ENCODE peak calls at places on chromosomes 16 and 17, in seven cellular contexts. One of them, this sample, is unnamed.
A peak's percentile ranks its signal among the peaks of the same experiment; 100 is the strongest.

GRCh38 chr17:68909066-68909465 is 46.1 kb downstream of the ABCA8 start:
- DNase-seq in effector memory CD4-positive, alpha-beta T cell: no peak
- DNase-seq in fibroblast of lung: peak; percentile 92
- DNase-seq in A673: peak; percentile 74
- DNase-seq in cardiac muscle cell: peak; percentile 93
- DNase-seq in heart left ventricle: peak; percentile 46
- DNase-seq in substantia nigra: no peak
- DNase-seq in this sample: peak; percentile 51

GRCh38 chr16:84778720-84779119 is 41.1 kb upstream of the CRISPLD2 start:
- DNase-seq in heart left ventricle: no peak
- DNase-seq in fibroblast of lung: no peak
- DNase-seq in A673: no peak
- DNase-seq in effector memory CD4-positive, alpha-beta T cell: no peak
- DNase-seq in cardiac muscle cell: no peak
- DNase-seq in substantia nigra: no peak
- DNase-seq in this sample: no peak

GRCh38 chr17:2050246-2050866 is 4.5 kb upstream of the HIC1 start:
- DNase-seq in fibroblast of lung: peak; percentile 79
- DNase-seq in effector memory CD4-positive, alpha-beta T cell: peak; percentile 70
- DNase-seq in A673: peak; percentile 81
- DNase-seq in substantia nigra: no peak
- DNase-seq in cardiac muscle cell: peak; percentile 82
- DNase-seq in heart left ventricle: no peak
- DNase-seq in this sample: peak; percentile 85

GRCh38 chr16:84312783-84313382 is 18.2 kb downstream of the WFDC1 start:
- DNase-seq in substantia nigra: no peak
- DNase-seq in A673: no peak
- DNase-seq in cardiac muscle cell: no peak
- DNase-seq in fibroblast of lung: no peak
- DNase-seq in heart left ventricle: no peak
- DNase-seq in effector memory CD4-positive, alpha-beta T cell: no peak
- DNase-seq in this sample: no peak

GRCh38 chr16:75025766-75026165 is 26.9 kb downstream of the ZNRF1 start:
- DNase-seq in A673: peak; percentile 69
- DNase-seq in fibroblast of lung: peak; percentile 73
- DNase-seq in substantia nigra: no peak
- DNase-seq in effector memory CD4-positive, alpha-beta T cell: no peak
- DNase-seq in heart left ventricle: no peak
- DNase-seq in cardiac muscle cell: peak; percentile 47
- DNase-seq in this sample: no peak

GRCh38 chr17:47733047-47733413 is at the start of gene TBX21:
- DNase-seq in fibroblast of lung: no peak
- DNase-seq in A673: peak; percentile 87
- DNase-seq in heart left ventricle: peak; percentile 55
- DNase-seq in effector memory CD4-positive, alpha-beta T cell: peak; percentile 85
- DNase-seq in cardiac muscle cell: peak; percentile 27
- DNase-seq in substantia nigra: no peak
- DNase-seq in this sample: peak; percentile 80

GRCh38 chr17:74176546-74177001 is 26.9 kb upstream of the RPL38 start:
- DNase-seq in substantia nigra: no peak
- DNase-seq in heart left ventricle: peak; percentile 28
- DNase-seq in A673: peak; percentile 82
- DNase-seq in effector memory CD4-positive, alpha-beta T cell: no peak
- DNase-seq in fibroblast of lung: peak; percentile 67
- DNase-seq in cardiac muscle cell: peak; percentile 75
- DNase-seq in this sample: peak; percentile 74

GRCh38 chr17:81305051-81305630 is 10.0 kb upstream of the SLC38A10 start:
- DNase-seq in fibroblast of lung: no peak
- DNase-seq in heart left ventricle: no peak
- DNase-seq in A673: no peak
- DNase-seq in substantia nigra: no peak
- DNase-seq in effector memory CD4-positive, alpha-beta T cell: no peak
- DNase-seq in cardiac muscle cell: no peak
- DNase-seq in this sample: no peak

GRCh38 chr16:79715088-79715487 is 114.6 kb upstream of the MAF start:
- DNase-seq in cardiac muscle cell: no peak
- DNase-seq in heart left ventricle: no peak
- DNase-seq in A673: no peak
- DNase-seq in fibroblast of lung: peak; percentile 12
- DNase-seq in effector memory CD4-positive, alpha-beta T cell: no peak
- DNase-seq in substantia nigra: no peak
- DNase-seq in this sample: no peak

GRCh38 chr16:35391328-35391727 is 1931.9 kb downstream of the TP53TG3F start:
- DNase-seq in fibroblast of lung: peak; percentile 8
- DNase-seq in cardiac muscle cell: no peak
- DNase-seq in heart left ventricle: peak; percentile 18
- DNase-seq in effector memory CD4-positive, alpha-beta T cell: no peak
- DNase-seq in substantia nigra: no peak
- DNase-seq in A673: peak; percentile 32
- DNase-seq in this sample: no peak

GRCh38 chr17:52147872-52148271 is 10.6 kb downstream of the CA10 start:
- DNase-seq in fibroblast of lung: no peak
- DNase-seq in substantia nigra: no peak
- DNase-seq in cardiac muscle cell: no peak
- DNase-seq in heart left ventricle: no peak
- DNase-seq in A673: no peak
- DNase-seq in effector memory CD4-positive, alpha-beta T cell: no peak
- DNase-seq in this sample: no peak

GRCh38 chr17:82219083-82219482 is 6.4 kb upstream of the CCDC57 start:
- DNase-seq in effector memory CD4-positive, alpha-beta T cell: no peak
- DNase-seq in heart left ventricle: no peak
- DNase-seq in fibroblast of lung: no peak
- DNase-seq in substantia nigra: no peak
- DNase-seq in A673: no peak
- DNase-seq in cardiac muscle cell: no peak
- DNase-seq in this sample: no peak

GRCh38 chr16:3737181-3737580 is 19.9 kb upstream of the TRAP1 start:
- DNase-seq in fibroblast of lung: no peak
- DNase-seq in heart left ventricle: no peak
- DNase-seq in cardiac muscle cell: no peak
- DNase-seq in A673: no peak
- DNase-seq in substantia nigra: no peak
- DNase-seq in effector memory CD4-positive, alpha-beta T cell: no peak
- DNase-seq in this sample: no peak

GRCh38 chr16:73037331-73037745 is 10.6 kb downstream of the ZFHX3 start:
- DNase-seq in fibroblast of lung: no peak
- DNase-seq in heart left ventricle: peak; percentile 38
- DNase-seq in substantia nigra: no peak
- DNase-seq in A673: peak; percentile 45
- DNase-seq in cardiac muscle cell: no peak
- DNase-seq in effector memory CD4-positive, alpha-beta T cell: no peak
- DNase-seq in this sample: no peak

GRCh38 chr16:73033271-73033998 is 14.5 kb downstream of the ZFHX3 start:
- DNase-seq in substantia nigra: no peak
- DNase-seq in A673: peak; percentile 30
- DNase-seq in effector memory CD4-positive, alpha-beta T cell: no peak
- DNase-seq in cardiac muscle cell: no peak
- DNase-seq in fibroblast of lung: no peak
- DNase-seq in heart left ventricle: no peak
- DNase-seq in this sample: no peak

GRCh38 chr16:73036074-73036826 is 11.7 kb downstream of the ZFHX3 start:
- DNase-seq in fibroblast of lung: no peak
- DNase-seq in A673: peak; percentile 40
- DNase-seq in heart left ventricle: no peak
- DNase-seq in substantia nigra: no peak
- DNase-seq in cardiac muscle cell: no peak
- DNase-seq in effector memory CD4-positive, alpha-beta T cell: no peak
- DNase-seq in this sample: no peak

GRCh38 chr16:73032548-73033270 is 15.2 kb downstream of the ZFHX3 start:
- DNase-seq in fibroblast of lung: no peak
- DNase-seq in A673: no peak
- DNase-seq in effector memory CD4-positive, alpha-beta T cell: no peak
- DNase-seq in substantia nigra: no peak
- DNase-seq in cardiac muscle cell: no peak
- DNase-seq in heart left ventricle: no peak
- DNase-seq in this sample: no peak

GRCh38 chr16:73034374-73034773 is 13.6 kb downstream of the ZFHX3 start:
- DNase-seq in heart left ventricle: no peak
- DNase-seq in fibroblast of lung: no peak
- DNase-seq in cardiac muscle cell: no peak
- DNase-seq in substantia nigra: no peak
- DNase-seq in effector memory CD4-positive, alpha-beta T cell: no peak
- DNase-seq in A673: no peak
- DNase-seq in this sample: no peak
- H3K27ac ChIP-seq in heart left ventricle: no peak overlapping the region
- H3K27ac ChIP-seq in fibroblast of lung: no peak overlapping the region
- H3K27ac ChIP-seq in cardiac muscle cell: peak overlapping the region; percentile 75
- H3K27ac ChIP-seq in substantia nigra: no peak overlapping the region
- H3K27ac ChIP-seq in effector memory CD4-positive, alpha-beta T cell: no peak overlapping the region
- H3K27ac ChIP-seq in A673: no peak overlapping the region
- H3K27ac ChIP-seq in this sample: no peak overlapping the region

GRCh38 chr16:89444151-89444723 is 46.1 kb downstream of the ANKRD11 start:
- DNase-seq in fibroblast of lung: no peak
- DNase-seq in substantia nigra: no peak
- DNase-seq in A673: no peak
- DNase-seq in effector memory CD4-positive, alpha-beta T cell: no peak
- DNase-seq in heart left ventricle: no peak
- DNase-seq in cardiac muscle cell: no peak
- DNase-seq in this sample: no peak
- H3K27ac ChIP-seq in fibroblast of lung: no peak overlapping the region
- H3K27ac ChIP-seq in substantia nigra: no peak overlapping the region
- H3K27ac ChIP-seq in A673: no peak overlapping the region
- H3K27ac ChIP-seq in effector memory CD4-positive, alpha-beta T cell: no peak overlapping the region
- H3K27ac ChIP-seq in heart left ventricle: peak overlapping the region; percentile 19
- H3K27ac ChIP-seq in cardiac muscle cell: peak overlapping the region; percentile 89
- H3K27ac ChIP-seq in this sample: peak overlapping the region; percentile 60

GRCh38 chr16:11980167-11980844 is 3.8 kb downstream of the SNX29 start:
- DNase-seq in cardiac muscle cell: no peak
- DNase-seq in heart left ventricle: no peak
- DNase-seq in substantia nigra: no peak
- DNase-seq in effector memory CD4-positive, alpha-beta T cell: no peak
- DNase-seq in fibroblast of lung: no peak
- DNase-seq in A673: no peak
- DNase-seq in this sample: no peak
- H3K27ac ChIP-seq in cardiac muscle cell: no peak overlapping the region
- H3K27ac ChIP-seq in heart left ventricle: no peak overlapping the region
- H3K27ac ChIP-seq in substantia nigra: no peak overlapping the region
- H3K27ac ChIP-seq in effector memory CD4-positive, alpha-beta T cell: no peak overlapping the region
- H3K27ac ChIP-seq in fibroblast of lung: no peak overlapping the region
- H3K27ac ChIP-seq in A673: no peak overlapping the region
- H3K27ac ChIP-seq in this sample: no peak overlapping the region

GRCh38 chr17:13590441-13590840 is 11.3 kb downstream of the HS3ST3A1 start:
- DNase-seq in A673: no peak
- DNase-seq in fibroblast of lung: no peak
- DNase-seq in cardiac muscle cell: no peak
- DNase-seq in substantia nigra: no peak
- DNase-seq in heart left ventricle: no peak
- DNase-seq in effector memory CD4-positive, alpha-beta T cell: no peak
- DNase-seq in this sample: no peak
- H3K27ac ChIP-seq in A673: no peak overlapping the region
- H3K27ac ChIP-seq in fibroblast of lung: peak overlapping the region; percentile 24
- H3K27ac ChIP-seq in cardiac muscle cell: no peak overlapping the region
- H3K27ac ChIP-seq in substantia nigra: no peak overlapping the region
- H3K27ac ChIP-seq in heart left ventricle: no peak overlapping the region
- H3K27ac ChIP-seq in effector memory CD4-positive, alpha-beta T cell: no peak overlapping the region
- H3K27ac ChIP-seq in this sample: no peak overlapping the region

DNA sequence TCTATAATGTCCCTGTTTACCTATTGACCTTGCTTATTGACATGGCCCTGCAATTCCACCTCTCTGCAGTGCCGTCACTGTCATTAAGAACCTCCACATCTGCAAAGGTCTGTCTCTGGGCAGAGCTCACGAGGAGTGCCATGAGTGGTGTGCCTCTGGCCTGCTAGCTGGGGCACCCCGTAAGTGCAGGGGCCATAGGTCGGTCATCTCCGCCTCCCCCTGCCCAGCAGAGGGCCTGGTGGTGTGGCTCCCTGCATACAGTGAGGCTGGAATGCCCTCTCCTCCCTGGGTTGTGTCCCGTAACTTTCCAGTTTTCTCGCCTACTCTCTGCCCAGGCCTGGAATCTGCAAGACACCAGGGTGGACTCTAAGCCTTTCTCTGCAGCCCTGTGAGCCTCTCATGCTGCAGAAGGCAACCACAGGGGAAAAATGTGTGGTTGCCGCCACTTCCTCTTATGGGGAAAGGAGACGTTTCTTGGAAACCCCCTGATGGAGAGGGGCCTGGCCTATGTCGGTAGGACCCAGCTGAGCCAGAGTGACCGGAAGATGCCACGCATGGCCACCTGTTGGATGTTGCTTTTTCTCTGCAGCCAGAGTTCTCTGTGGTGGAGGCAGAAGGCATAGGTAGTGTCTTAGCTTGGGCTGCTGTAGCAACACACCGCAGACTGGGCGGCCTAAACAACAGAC is 2.7 kb upstream of the SNX20 start:
- DNase-seq in effector memory CD4-positive, alpha-beta T cell: peak; percentile 45
- DNase-seq in substantia nigra: no peak
- DNase-seq in A673: no peak
- DNase-seq in cardiac muscle cell: no peak
- DNase-seq in fibroblast of lung: no peak
- DNase-seq in heart left ventricle: no peak
- DNase-seq in this sample: no peak
- H3K27ac ChIP-seq in effector memory CD4-positive, alpha-beta T cell: peak overlapping the region; percentile 86
- H3K27ac ChIP-seq in substantia nigra: no peak overlapping the region
- H3K27ac ChIP-seq in A673: no peak overlapping the region
- H3K27ac ChIP-seq in cardiac muscle cell: no peak overlapping the region
- H3K27ac ChIP-seq in fibroblast of lung: no peak overlapping the region
- H3K27ac ChIP-seq in heart left ventricle: no peak overlapping the region
- H3K27ac ChIP-seq in this sample: no peak overlapping the region

This sample was measured in A549.